ENCODE peak calls at places on chromosome 1, in ten cellular contexts. B, H, X, D, O, I, K, E, Z and Y are unnamed samples.

GRCh38 chr1:196309386-196309785 is 298.9 kb downstream of the KCNT2 start:
- DNase-seq in X (no peak), D (no peak), K (no peak), I (no peak), H (no peak), O (no peak), E (no peak), Z (no peak), B (no peak), Y (no peak)

GRCh38 chr1:160375788-160376524 is 9.1 kb downstream of the NHLH1 start:
- DNase-seq in Z (no peak), E (no peak), O (no peak), I (no peak), X (no peak), D (no peak), B (no peak), H (no peak), K (no peak), Y (no peak)

GRCh38 chr1:115134850-115135484 is 45.7 kb upstream of the TSPAN2 start:
- DNase-seq in I (no peak), O (no peak), K (no peak), Z (no peak), X (no peak), B (no peak), E (no peak), H (no peak), D (no peak), Y (no peak)

GRCh38 chr1:196651637-196652215 is at the start of gene CFH:
- DNase-seq in B (no peak), K (no peak), Z (no peak), I (no peak), O (no peak), X (no peak), H (no peak), E (no peak), D (no peak), Y (no peak)

GRCh38 chr1:118254001-118254400 is 69.0 kb upstream of the SPAG17 start:
- DNase-seq in X (no peak), H (no peak), K (no peak), O (no peak), D (no peak), E (no peak), I (no peak), Z (no peak), B (no peak), Y (no peak)

GRCh38 chr1:230797376-230798186 is 50.4 kb downstream of the CAPN9 start:
- DNase-seq in X (no peak), E (peak; percentile 64), Z (peak; percentile 60), D (peak; percentile 33), B (peak; percentile 66), K (no peak), H (no peak), O (peak; percentile 71), I (peak; percentile 87), Y (no peak)

GRCh38 chr1:239795289-239795688 is 296.4 kb upstream of the FMN2 start:
- DNase-seq in E (no peak), Z (no peak), K (no peak), B (no peak), I (no peak), O (no peak), X (no peak), D (no peak), H (no peak), Y (no peak)

GRCh38 chr1:2234762-2235113 is 6.6 kb downstream of the SKI start:
- DNase-seq in X (no peak), D (no peak), Z (no peak), B (no peak), I (no peak), E (no peak), H (no peak), K (no peak), O (no peak), Y (peak; percentile 89)

GRCh38 chr1:228335406-228336307 is 71.0 kb downstream of the TRIM11 start:
- DNase-seq in B (no peak), O (peak; percentile 5), X (peak; percentile 39), H (peak; percentile 51), E (no peak), Z (peak; percentile 2), D (peak; percentile 1), K (no peak), I (peak; percentile 48), Y (no peak)

DNA sequence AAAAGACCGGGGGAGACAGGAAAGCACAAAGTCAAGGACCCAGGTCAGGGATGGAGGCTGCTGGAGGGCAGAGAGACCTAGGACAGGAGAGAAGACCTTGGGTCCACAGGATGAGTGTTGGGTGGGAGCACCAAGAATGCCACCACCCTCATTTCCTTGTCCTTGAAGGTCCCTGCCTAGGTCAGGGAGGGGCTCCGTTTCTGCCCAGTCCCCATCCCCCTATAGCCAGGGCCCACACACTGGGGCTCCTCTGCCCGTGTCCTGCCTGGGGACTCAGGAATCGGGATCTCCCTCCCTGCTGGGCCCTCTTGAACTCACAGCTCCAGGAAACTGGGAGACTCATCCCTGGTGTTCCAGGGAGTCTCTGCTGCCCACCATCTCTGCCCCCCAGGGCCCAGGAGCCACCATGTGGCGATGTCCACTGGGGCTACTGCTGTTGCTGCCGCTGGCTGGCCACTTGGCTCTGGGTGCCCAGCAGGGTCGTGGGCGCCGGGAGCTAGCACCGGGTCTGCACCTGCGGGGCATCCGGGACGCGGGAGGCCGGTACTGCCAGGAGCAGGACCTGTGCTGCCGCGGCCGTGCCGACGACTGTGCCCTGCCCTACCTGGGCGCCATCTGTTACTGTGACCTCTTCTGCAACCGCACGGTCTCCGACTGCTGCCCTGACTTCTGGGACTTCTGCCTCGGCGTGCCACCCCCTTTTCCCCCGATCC is 584 bp downstream of the TINAGL1 start:
- DNase-seq in K (no peak), O (no peak), B (no peak), X (no peak), H (no peak), E (peak; percentile 61), Z (no peak), D (no peak), I (peak; percentile 62), Y (no peak)
- TF ChIP-seq POLR2A in K (no peak), O (no peak), B (no peak), X (no peak), H (no peak), E (no peak), Z (no peak), D (no peak), I (no peak), Y (no peak)

DNA sequence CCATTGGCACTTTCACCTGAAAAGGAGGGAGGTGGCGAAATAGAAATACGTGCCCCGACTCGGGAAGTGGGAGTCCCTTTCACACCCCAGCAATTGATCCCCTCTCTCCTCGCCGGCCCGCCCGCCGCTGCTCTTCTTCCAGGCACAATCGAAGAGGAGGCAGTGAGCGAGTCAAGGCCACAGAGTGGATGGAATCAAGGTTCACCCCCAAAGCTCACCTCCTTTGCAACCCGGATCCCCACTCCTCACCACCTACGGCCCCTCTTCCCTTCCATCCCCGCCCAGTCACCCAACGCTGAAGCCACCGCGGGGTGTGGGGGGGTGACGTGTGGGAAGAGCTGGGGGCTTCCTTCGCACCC is 771 bp downstream of the PLPPR5 start:
- DNase-seq in I (no peak), E (no peak), Z (no peak), D (no peak), H (no peak), O (no peak), K (no peak), X (no peak), B (no peak), Y (no peak)
- H3K27me3 ChIP-seq in I (peaks cover 21% of the 10 kb centered on the region), E (peaks cover 32% of the 10 kb centered on the region), Z (no peaks in the 10 kb centered on the region), D (no peaks in the 10 kb centered on the region), H (peaks cover 3% of the 10 kb centered on the region), O (peaks cover 26% of the 10 kb centered on the region), K (peaks cover 15% of the 10 kb centered on the region), X (peaks cover 73% of the 10 kb centered on the region), B (peaks cover 26% of the 10 kb centered on the region), Y (peaks cover 53% of the 10 kb centered on the region)

GRCh38 chr1:226085675-226086074 is 23.2 kb downstream of the H3-3A start:
- DNase-seq in X (no peak), H (no peak), I (no peak), K (no peak), E (no peak), D (no peak), Z (no peak), O (no peak), B (no peak), Y (no peak)

GRCh38 chr1:226086776-226087175 is 24.3 kb downstream of the H3-3A start:
- DNase-seq in K (no peak), D (no peak), E (no peak), O (no peak), B (no peak), I (no peak), H (no peak), Z (no peak), X (no peak), Y (no peak)

GRCh38 chr1:226082959-226083302 is 20.4 kb downstream of the H3-3A start:
- DNase-seq in H (peak; percentile 73), Z (peak; percentile 58), X (peak; percentile 85), I (peak; percentile 84), O (peak; percentile 61), K (no peak), B (peak; percentile 58), E (peak; percentile 64), D (peak; percentile 35), Y (peak; percentile 91)

GRCh38 chr1:226082587-226082917 is 20.0 kb downstream of the H3-3A start:
- DNase-seq in B (no peak), H (no peak), K (no peak), Z (no peak), E (no peak), D (no peak), I (no peak), O (no peak), X (no peak), Y (no peak)

GRCh38 chr1:226083303-226084101 is 21.0 kb downstream of the H3-3A start:
- DNase-seq in Z (peak; percentile 92), O (peak; percentile 83), E (peak; percentile 93), H (peak; percentile 93), D (peak; percentile 89), K (peak; percentile 50), I (peak; percentile 94), B (peak; percentile 92), X (peak; percentile 95), Y (peak; percentile 97)
- TF ChIP-seq POLR2A in Z (peak; percentile 62), O (peak; percentile 50), E (no peak), H (no peak), D (peak; percentile 29), K (peak; percentile 15), I (no peak), B (peak; percentile 58), X (no peak), Y (no peak)

GRCh38 chr1:38075191-38075590 is 28.6 kb upstream of the POU3F1 start:
- DNase-seq in E (no peak), K (no peak), Z (no peak), H (no peak), X (no peak), I (no peak), B (no peak), O (no peak), D (no peak), Y (no peak)
- H3K27me3 ChIP-seq in E (peaks cover 12% of the 10 kb centered on the region), K (no peaks in the 10 kb centered on the region), Z (no peaks in the 10 kb centered on the region), H (no peaks in the 10 kb centered on the region), X (peaks cover 8% of the 10 kb centered on the region), I (no peaks in the 10 kb centered on the region), B (no peaks in the 10 kb centered on the region), O (no peaks in the 10 kb centered on the region), D (no peaks in the 10 kb centered on the region), Y (no peaks in the 10 kb centered on the region)

GRCh38 chr1:35178295-35178695 is 14.7 kb downstream of the SFPQ start:
- DNase-seq in O (no peak), H (no peak), E (no peak), B (no peak), I (no peak), X (no peak), D (no peak), Z (no peak), K (no peak), Y (no peak)
- TF ChIP-seq POLR2A in O (no peak), H (no peak), E (no peak), B (no peak), I (no peak), X (no peak), D (no peak), Z (no peak), K (no peak), Y (no peak)